ENCODE peak calls at places on chromosome 9, in nine cellular contexts. K is activated T-helper 1 cell treated with anti-CD3 and anti-CD28 coated beads, Interleukin-2, amount 50 U/mL, for 16 hours; Q is RWPE1; X is RCC 7860; W is neural crest cell; A is T-helper 9 cell; J is NCI-H1092 treated with DMSO at 0.1 percent for 48 hours; I is NCI-H345; O is CD8-positive, alpha-beta memory T cell. C is an unnamed sample.

GRCh38 chr9:87157366-87158031 is 210.2 kb upstream of the GAS1 start:
- DNase-seq in K (no peak), Q (peak), X (no peak), W (no peak), A (no peak), J (no peak), I (no peak), O (no peak), C (no peak)

GRCh38 chr9:13361076-13361475 is 81.6 kb upstream of the MPDZ start:
- DNase-seq in K (no peak), Q (no peak), X (no peak), W (no peak), A (no peak), J (no peak), I (no peak), O (no peak), C (no peak)

GRCh38 chr9:124783830-124784229 is 6.9 kb downstream of the OLFML2A start:
- DNase-seq in K (no peak), Q (no peak), X (no peak), W (no peak), A (no peak), J (no peak), I (no peak), O (no peak), C (no peak)

GRCh38 chr9:69744688-69745380 is 15.0 kb downstream of the PTAR1 start:
- DNase-seq in K (no peak), Q (no peak), X (peak), W (no peak), A (no peak), J (no peak), I (no peak), O (no peak), C (no peak)

GRCh38 chr9:80435591-80435990 is 863.8 kb downstream of the TLE4 start:
- DNase-seq in K (no peak), Q (no peak), X (no peak), W (no peak), A (no peak), J (no peak), I (no peak), O (no peak), C (no peak)

GRCh38 chr9:35771524-35771923 is 17.4 kb upstream of the MSMP start:
- DNase-seq in K (no peak), Q (no peak), X (no peak), W (no peak), A (no peak), J (peak), I (peak), O (no peak), C (no peak)

GRCh38 chr9:16622541-16622940 is 247.9 kb downstream of the BNC2 start:
- DNase-seq in K (no peak), Q (no peak), X (no peak), W (no peak), A (no peak), J (no peak), I (no peak), O (no peak), C (no peak)

GRCh38 chr9:88533951-88534455 is 975 bp upstream of the NXNL2 start:
- DNase-seq in K (no peak), Q (peak), X (peak), W (no peak), A (no peak), J (no peak), I (no peak), O (no peak), C (peak)

GRCh38 chr9:38089387-38090165 is 20.5 kb upstream of the SHB start:
- DNase-seq in K (no peak), Q (no peak), X (no peak), W (no peak), A (no peak), J (no peak), I (no peak), O (no peak), C (no peak)

GRCh38 chr9:94734054-94734754 is 7.7 kb downstream of the AOPEP start:
- DNase-seq in K (no peak), Q (no peak), X (no peak), W (no peak), A (no peak), J (peak), I (no peak), O (no peak), C (no peak)

GRCh38 chr9:111825468-111826145 is 30.9 kb upstream of the SHOC1 start:
- DNase-seq in K (no peak), Q (peak), X (no peak), W (no peak), A (no peak), J (no peak), I (no peak), O (no peak), C (no peak)

GRCh38 chr9:71758785-71759184 is 9.5 kb downstream of the CEMIP2 start:
- DNase-seq in K (no peak), Q (peak), X (peak), W (no peak), A (no peak), J (no peak), I (peak), O (no peak), C (no peak)

GRCh38 chr9:127944586-127945218 is 7.0 kb upstream of the DPM2 start:
- DNase-seq in K (no peak), Q (no peak), X (no peak), W (no peak), A (no peak), J (no peak), I (no peak), O (no peak), C (no peak)

GRCh38 chr9:33765411-33765810 is 29.9 kb upstream of the PRSS3 start:
- DNase-seq in K (no peak), Q (peak), X (peak), W (no peak), A (no peak), J (no peak), I (no peak), O (no peak), C (no peak)

GRCh38 chr9:110048976-110049698 is 158.8 kb downstream of the C9orf152 start:
- DNase-seq in K (peak), Q (peak), X (peak), W (peak), A (no peak), J (peak), I (peak), O (no peak), C (no peak)

GRCh38 chr9:84822589-84823233 is 153.2 kb downstream of the NTRK2 start:
- DNase-seq in K (no peak), Q (no peak), X (no peak), W (no peak), A (no peak), J (no peak), I (no peak), O (no peak), C (no peak)

GRCh38 chr9:34793428-34793827 is 83.5 kb upstream of the CCL21 start:
- DNase-seq in K (no peak), Q (no peak), X (no peak), W (no peak), A (no peak), J (no peak), I (no peak), O (no peak), C (no peak)

GRCh38 chr9:133938670-133939258 is 53.4 kb downstream of the VAV2 start:
- DNase-seq in K (no peak), Q (no peak), X (no peak), W (no peak), A (no peak), J (no peak), I (no peak), O (no peak), C (no peak)

GRCh38 chr9:13615660-13616615 is 336.4 kb upstream of the MPDZ start:
- DNase-seq in K (no peak), Q (no peak), X (no peak), W (no peak), A (no peak), J (no peak), I (no peak), O (no peak), C (no peak)

GRCh38 chr9:74379718-74380117 is 117.4 kb upstream of the RORB start:
- DNase-seq in K (no peak), Q (peak), X (peak), W (no peak), A (no peak), J (peak), I (no peak), O (peak), C (peak)

GRCh38 chr9:130770679-130771442 is 64.2 kb upstream of the ABL1 start:
- DNase-seq in K (no peak), Q (peak), X (peak), W (no peak), A (no peak), J (peak), I (peak), O (no peak), C (peak)

GRCh38 chr9:466749-467148 is 252.1 kb downstream of the DOCK8 start:
- DNase-seq in K (no peak), Q (no peak), X (no peak), W (no peak), A (no peak), J (no peak), I (no peak), O (no peak), C (no peak)

GRCh38 chr9:100111235-100111634 is 12.2 kb downstream of the INVS start:
- DNase-seq in K (no peak), Q (peak), X (peak), W (no peak), A (no peak), J (peak), I (no peak), O (no peak), C (no peak)

GRCh38 chr9:16544842-16545241 is 325.6 kb downstream of the BNC2 start:
- DNase-seq in K (no peak), Q (no peak), X (no peak), W (no peak), A (no peak), J (no peak), I (no peak), O (no peak), C (no peak)

GRCh38 chr9:137989156-137989555 is 111.6 kb downstream of the CACNA1B start:
- DNase-seq in K (no peak), Q (no peak), X (no peak), W (no peak), A (no peak), J (no peak), I (no peak), O (no peak), C (no peak)

GRCh38 chr9:88988796-88989641 is 2.2 kb upstream of the S1PR3 start:
- DNase-seq in K (no peak), Q (peak), X (no peak), W (no peak), A (no peak), J (no peak), I (no peak), O (no peak), C (no peak)

GRCh38 chr9:121672213-121672612 is 20.8 kb downstream of the DAB2IP start:
- DNase-seq in K (no peak), Q (no peak), X (no peak), W (no peak), A (no peak), J (no peak), I (no peak), O (no peak), C (no peak)

GRCh38 chr9:113853333-113853732 is 22.8 kb upstream of the ZNF618 start:
- DNase-seq in K (no peak), Q (peak), X (no peak), W (no peak), A (no peak), J (no peak), I (no peak), O (no peak), C (no peak)

GRCh38 chr9:88905506-88905905 is 85.8 kb upstream of the S1PR3 start:
- DNase-seq in K (no peak), Q (no peak), X (no peak), W (no peak), A (no peak), J (no peak), I (no peak), O (no peak), C (no peak)

GRCh38 chr9:117487555-117488175 is 72.8 kb upstream of the ASTN2 start:
- DNase-seq in K (no peak), Q (peak), X (peak), W (peak), A (peak), J (peak), I (peak), O (no peak), C (peak)

C was measured in NT2/D1.